ENCODE peak calls at places on chromosome 3, in five cellular contexts. A is activated naive CD8-positive, alpha-beta T cell treated with anti-CD3 and anti-CD28 coated beads for 36 hours; J is vagina; Z is NCI-H2171 treated with DMSO at 0.1 percent for 48 hours; S is right lobe of liver. M is an unnamed sample.

GRCh38 chr3:170037463-170038433 is at the start of gene GPR160:
- DNase-seq in A (peak), J (no peak), Z (peak), S (peak), M (peak)

GRCh38 chr3:186209810-186210752 is 101.2 kb upstream of the ETV5 start:
- DNase-seq in A (peak), J (no peak), Z (no peak), S (no peak), M (peak)

GRCh38 chr3:180017846-180018245 is 18.9 kb downstream of the PEX5L start:
- DNase-seq in A (no peak), J (no peak), Z (no peak), S (no peak), M (no peak)

GRCh38 chr3:195191580-195191979 is 79.4 kb downstream of the XXYLT1 start:
- DNase-seq in A (no peak), J (no peak), Z (no peak), S (no peak), M (no peak)

GRCh38 chr3:140441006-140441405 is 236.9 kb upstream of the TRIM42 start:
- DNase-seq in A (no peak), J (no peak), Z (no peak), S (no peak), M (peak)

GRCh38 chr3:23071306-23071705 is 131.8 kb upstream of the UBE2E2 start:
- DNase-seq in A (no peak), J (no peak), Z (no peak), S (no peak), M (no peak)

GRCh38 chr3:151817473-151817872 is 3.6 kb downstream of the AADAC start:
- DNase-seq in A (no peak), J (no peak), Z (no peak), S (no peak), M (no peak)

GRCh38 chr3:102299125-102299877 is 135.5 kb upstream of the ZPLD1 start:
- DNase-seq in A (no peak), J (no peak), Z (no peak), S (no peak), M (peak)

GRCh38 chr3:121660356-121661171 is at the start of gene HCLS1:
- DNase-seq in A (peak), J (no peak), Z (no peak), S (peak), M (no peak)